ENCODE peak calls at places on chromosome 1, in six cellular contexts. One of them, this sample, is unnamed.

GRCh38 chr1:40783001-40783905 is at the start of gene KCNQ4:
- DNase-seq in stomach: peak; percentile 77
- DNase-seq in CD8-positive, alpha-beta memory T cell: no peak
- DNase-seq in PC-9: no peak
- DNase-seq in DND-41: no peak
- DNase-seq in left ventricle myocardium inferior: peak; percentile 60
- DNase-seq in this sample: no peak

GRCh38 chr1:244196890-244197289 is 145.8 kb downstream of the ZBTB18 start:
- DNase-seq in left ventricle myocardium inferior: no peak
- DNase-seq in CD8-positive, alpha-beta memory T cell: no peak
- DNase-seq in DND-41: no peak
- DNase-seq in PC-9: no peak
- DNase-seq in stomach: no peak
- DNase-seq in this sample: no peak

GRCh38 chr1:81689531-81689941 is 111.2 kb upstream of the ADGRL2 start:
- DNase-seq in stomach: no peak
- DNase-seq in left ventricle myocardium inferior: no peak
- DNase-seq in PC-9: peak; percentile 93
- DNase-seq in CD8-positive, alpha-beta memory T cell: no peak
- DNase-seq in DND-41: no peak
- DNase-seq in this sample: no peak

GRCh38 chr1:94609619-94610018 is 68.1 kb upstream of the F3 start:
- DNase-seq in CD8-positive, alpha-beta memory T cell: no peak
- DNase-seq in left ventricle myocardium inferior: no peak
- DNase-seq in PC-9: no peak
- DNase-seq in DND-41: no peak
- DNase-seq in stomach: no peak
- DNase-seq in this sample: no peak

GRCh38 chr1:42144336-42145189 is 8.6 kb upstream of the GUCA2B start:
- DNase-seq in CD8-positive, alpha-beta memory T cell: no peak
- DNase-seq in DND-41: no peak
- DNase-seq in left ventricle myocardium inferior: no peak
- DNase-seq in PC-9: no peak
- DNase-seq in stomach: peak; percentile 10
- DNase-seq in this sample: no peak

GRCh38 chr1:88272216-88272615 is 411.9 kb upstream of the PKN2 start:
- DNase-seq in PC-9: no peak
- DNase-seq in left ventricle myocardium inferior: no peak
- DNase-seq in CD8-positive, alpha-beta memory T cell: no peak
- DNase-seq in DND-41: no peak
- DNase-seq in stomach: no peak
- DNase-seq in this sample: no peak

GRCh38 chr1:193275773-193276172 is 89.4 kb upstream of the B3GALT2 start:
- DNase-seq in stomach: no peak
- DNase-seq in CD8-positive, alpha-beta memory T cell: no peak
- DNase-seq in left ventricle myocardium inferior: no peak
- DNase-seq in PC-9: no peak
- DNase-seq in DND-41: no peak
- DNase-seq in this sample: no peak

GRCh38 chr1:200075522-200075921 is 48.0 kb downstream of the NR5A2 start:
- DNase-seq in CD8-positive, alpha-beta memory T cell: no peak
- DNase-seq in stomach: no peak
- DNase-seq in left ventricle myocardium inferior: no peak
- DNase-seq in DND-41: no peak
- DNase-seq in PC-9: no peak
- DNase-seq in this sample: no peak

GRCh38 chr1:208207388-208208131 is 36.6 kb downstream of the PLXNA2 start:
- DNase-seq in PC-9: no peak
- DNase-seq in CD8-positive, alpha-beta memory T cell: no peak
- DNase-seq in left ventricle myocardium inferior: peak; percentile 53
- DNase-seq in stomach: peak; percentile 90
- DNase-seq in DND-41: no peak
- DNase-seq in this sample: no peak

GRCh38 chr1:53321366-53321765 is 6.5 kb downstream of the LRP8 start:
- DNase-seq in stomach: no peak
- DNase-seq in PC-9: no peak
- DNase-seq in left ventricle myocardium inferior: no peak
- DNase-seq in DND-41: peak; percentile 41
- DNase-seq in CD8-positive, alpha-beta memory T cell: no peak
- DNase-seq in this sample: no peak

GRCh38 chr1:51829058-51829457 is 49.5 kb downstream of the NRDC start:
- DNase-seq in left ventricle myocardium inferior: no peak
- DNase-seq in stomach: no peak
- DNase-seq in DND-41: no peak
- DNase-seq in PC-9: no peak
- DNase-seq in CD8-positive, alpha-beta memory T cell: no peak
- DNase-seq in this sample: no peak

GRCh38 chr1:10738125-10738746 is 58.2 kb downstream of the CASZ1 start:
- DNase-seq in left ventricle myocardium inferior: no peak
- DNase-seq in PC-9: no peak
- DNase-seq in CD8-positive, alpha-beta memory T cell: no peak
- DNase-seq in stomach: peak; percentile 91
- DNase-seq in DND-41: no peak
- DNase-seq in this sample: no peak

GRCh38 chr1:90706437-90707362 is 10.4 kb downstream of the BARHL2 start:
- DNase-seq in CD8-positive, alpha-beta memory T cell: no peak
- DNase-seq in stomach: no peak
- DNase-seq in DND-41: no peak
- DNase-seq in left ventricle myocardium inferior: no peak
- DNase-seq in PC-9: no peak
- DNase-seq in this sample: no peak

GRCh38 chr1:3909615-3910014 is 9.5 kb upstream of the C1orf174 start:
- DNase-seq in CD8-positive, alpha-beta memory T cell: no peak
- DNase-seq in DND-41: no peak
- DNase-seq in left ventricle myocardium inferior: no peak
- DNase-seq in stomach: no peak
- DNase-seq in PC-9: no peak
- DNase-seq in this sample: no peak

GRCh38 chr1:19835573-19835972 is 20.5 kb upstream of the RNF186 start:
- DNase-seq in CD8-positive, alpha-beta memory T cell: no peak
- DNase-seq in stomach: no peak
- DNase-seq in PC-9: no peak
- DNase-seq in DND-41: no peak
- DNase-seq in left ventricle myocardium inferior: no peak
- DNase-seq in this sample: no peak

GRCh38 chr1:160284220-160284781 is 632 bp downstream of the PEX19 start:
- DNase-seq in stomach: peak; percentile 28
- DNase-seq in left ventricle myocardium inferior: no peak
- DNase-seq in CD8-positive, alpha-beta memory T cell: no peak
- DNase-seq in DND-41: no peak
- DNase-seq in PC-9: peak; percentile 76
- DNase-seq in this sample: no peak

GRCh38 chr1:16145030-16145987 is 10.6 kb downstream of the EPHA2 start:
- DNase-seq in stomach: peak; percentile 94
- DNase-seq in PC-9: peak; percentile 91
- DNase-seq in CD8-positive, alpha-beta memory T cell: no peak
- DNase-seq in DND-41: no peak
- DNase-seq in left ventricle myocardium inferior: peak; percentile 90
- DNase-seq in this sample: no peak
- H3K4me1 ChIP-seq in stomach: peaks cover 68% of the 10 kb centered on the region
- H3K4me1 ChIP-seq in PC-9: peaks cover 94% of the 10 kb centered on the region
- H3K4me1 ChIP-seq in CD8-positive, alpha-beta memory T cell: peaks cover 17% of the 10 kb centered on the region
- H3K4me1 ChIP-seq in DND-41: peaks cover 3% of the 10 kb centered on the region
- H3K4me1 ChIP-seq in left ventricle myocardium inferior: peaks cover 98% of the 10 kb centered on the region
- H3K4me1 ChIP-seq in this sample: no peaks in the 10 kb centered on the region

GRCh38 chr1:232596666-232597303 is 33.1 kb downstream of the SIPA1L2 start:
- DNase-seq in left ventricle myocardium inferior: no peak
- DNase-seq in CD8-positive, alpha-beta memory T cell: no peak
- DNase-seq in PC-9: no peak
- DNase-seq in DND-41: no peak
- DNase-seq in stomach: no peak
- DNase-seq in this sample: no peak

GRCh38 chr1:232598133-232598532 is 31.8 kb downstream of the SIPA1L2 start:
- DNase-seq in CD8-positive, alpha-beta memory T cell: no peak
- DNase-seq in PC-9: no peak
- DNase-seq in stomach: no peak
- DNase-seq in DND-41: no peak
- DNase-seq in left ventricle myocardium inferior: no peak
- DNase-seq in this sample: no peak

GRCh38 chr1:232594018-232594502 is 35.9 kb downstream of the SIPA1L2 start:
- DNase-seq in stomach: no peak
- DNase-seq in left ventricle myocardium inferior: no peak
- DNase-seq in DND-41: no peak
- DNase-seq in PC-9: no peak
- DNase-seq in CD8-positive, alpha-beta memory T cell: no peak
- DNase-seq in this sample: no peak

GRCh38 chr1:232597721-232598120 is 32.2 kb downstream of the SIPA1L2 start:
- DNase-seq in PC-9: no peak
- DNase-seq in stomach: no peak
- DNase-seq in left ventricle myocardium inferior: no peak
- DNase-seq in DND-41: no peak
- DNase-seq in CD8-positive, alpha-beta memory T cell: no peak
- DNase-seq in this sample: no peak

DNA sequence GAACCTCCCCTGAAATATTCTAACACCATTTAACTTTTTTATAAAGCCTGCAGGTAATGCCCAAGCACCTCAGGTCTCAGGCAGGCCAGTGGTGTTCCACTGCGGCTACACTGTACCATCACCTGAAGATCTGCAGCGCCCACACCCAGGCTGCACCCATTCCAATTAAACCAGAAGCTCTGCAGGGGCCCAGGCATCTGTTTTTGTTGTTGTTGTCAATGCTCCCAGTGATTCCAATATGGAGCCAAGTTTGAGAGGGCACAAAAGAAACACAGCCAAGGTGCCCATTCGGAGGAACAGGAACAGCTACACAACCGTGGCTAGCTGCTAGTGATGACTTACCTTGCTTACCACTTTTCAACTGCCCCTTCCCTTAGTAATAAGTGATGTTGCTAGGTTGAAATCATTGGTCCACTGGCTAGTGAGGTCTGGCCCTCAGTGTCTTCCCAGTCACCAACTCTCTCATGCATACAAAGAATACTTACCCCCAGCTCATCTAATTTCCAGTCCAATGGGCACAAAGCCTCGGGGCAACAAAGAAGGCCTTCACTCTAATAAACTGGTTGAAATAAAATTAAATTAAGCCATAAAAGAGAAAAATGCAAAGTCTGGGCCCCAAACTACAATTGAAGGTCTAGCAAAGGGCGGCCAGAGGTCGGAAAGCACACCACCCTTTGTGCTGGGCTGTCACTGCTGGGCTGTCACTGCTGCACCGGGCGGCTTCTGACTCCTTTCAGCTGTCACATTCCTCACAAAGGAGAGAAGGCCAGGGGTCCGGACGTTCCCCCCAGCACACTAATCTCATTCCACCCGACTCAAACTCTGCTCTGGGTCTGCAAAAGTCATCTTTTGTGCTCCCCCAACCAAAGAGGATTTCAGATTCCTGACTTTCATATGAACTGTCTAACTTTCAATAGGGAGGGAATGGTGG is 34.9 kb downstream of the SIPA1L2 start:
- DNase-seq in PC-9: no peak
- DNase-seq in CD8-positive, alpha-beta memory T cell: no peak
- DNase-seq in left ventricle myocardium inferior: peak; percentile 32
- DNase-seq in DND-41: no peak
- DNase-seq in stomach: no peak
- DNase-seq in this sample: no peak
- H3K4me1 ChIP-seq in PC-9: peaks cover 11% of the 10 kb centered on the region
- H3K4me1 ChIP-seq in CD8-positive, alpha-beta memory T cell: peaks cover 7% of the 10 kb centered on the region
- H3K4me1 ChIP-seq in left ventricle myocardium inferior: peaks cover 96% of the 10 kb centered on the region
- H3K4me1 ChIP-seq in DND-41: peaks cover 47% of the 10 kb centered on the region
- H3K4me1 ChIP-seq in stomach: no peaks in the 10 kb centered on the region
- H3K4me1 ChIP-seq in this sample: peaks cover 24% of the 10 kb centered on the region

GRCh38 chr1:248824301-248824700 is 1.4 kb downstream of the SH3BP5L start:
- DNase-seq in stomach: no peak
- DNase-seq in PC-9: no peak
- DNase-seq in DND-41: no peak
- DNase-seq in left ventricle myocardium inferior: no peak
- DNase-seq in CD8-positive, alpha-beta memory T cell: no peak
- DNase-seq in this sample: no peak
- H3K4me1 ChIP-seq in stomach: peaks cover 60% of the 10 kb centered on the region
- H3K4me1 ChIP-seq in PC-9: peaks cover 31% of the 10 kb centered on the region
- H3K4me1 ChIP-seq in DND-41: peaks cover 61% of the 10 kb centered on the region
- H3K4me1 ChIP-seq in left ventricle myocardium inferior: peaks cover 67% of the 10 kb centered on the region
- H3K4me1 ChIP-seq in CD8-positive, alpha-beta memory T cell: peaks cover 64% of the 10 kb centered on the region
- H3K4me1 ChIP-seq in this sample: peaks cover 69% of the 10 kb centered on the region

GRCh38 chr1:15111597-15111996 is 42.0 kb upstream of the TMEM51 start:
- DNase-seq in DND-41: no peak
- DNase-seq in left ventricle myocardium inferior: no peak
- DNase-seq in stomach: no peak
- DNase-seq in PC-9: no peak
- DNase-seq in CD8-positive, alpha-beta memory T cell: no peak
- DNase-seq in this sample: no peak

GRCh38 chr1:15117671-15118325 is 35.7 kb upstream of the TMEM51 start:
- DNase-seq in stomach: no peak
- DNase-seq in DND-41: no peak
- DNase-seq in CD8-positive, alpha-beta memory T cell: no peak
- DNase-seq in PC-9: no peak
- DNase-seq in left ventricle myocardium inferior: no peak
- DNase-seq in this sample: no peak

GRCh38 chr1:15116966-15117365 is 36.6 kb upstream of the TMEM51 start:
- DNase-seq in CD8-positive, alpha-beta memory T cell: no peak
- DNase-seq in left ventricle myocardium inferior: no peak
- DNase-seq in stomach: no peak
- DNase-seq in DND-41: no peak
- DNase-seq in PC-9: no peak
- DNase-seq in this sample: no peak

GRCh38 chr1:15115542-15116330 is 37.8 kb upstream of the TMEM51 start:
- DNase-seq in left ventricle myocardium inferior: no peak
- DNase-seq in PC-9: no peak
- DNase-seq in stomach: no peak
- DNase-seq in CD8-positive, alpha-beta memory T cell: no peak
- DNase-seq in DND-41: no peak
- DNase-seq in this sample: no peak

GRCh38 chr1:15114884-15115283 is 38.7 kb upstream of the TMEM51 start:
- DNase-seq in left ventricle myocardium inferior: no peak
- DNase-seq in stomach: no peak
- DNase-seq in PC-9: no peak
- DNase-seq in CD8-positive, alpha-beta memory T cell: no peak
- DNase-seq in DND-41: no peak
- DNase-seq in this sample: no peak
- H3K4me1 ChIP-seq in left ventricle myocardium inferior: peaks cover 3% of the 10 kb centered on the region
- H3K4me1 ChIP-seq in stomach: no peaks in the 10 kb centered on the region
- H3K4me1 ChIP-seq in PC-9: no peaks in the 10 kb centered on the region
- H3K4me1 ChIP-seq in CD8-positive, alpha-beta memory T cell: no peaks in the 10 kb centered on the region
- H3K4me1 ChIP-seq in DND-41: no peaks in the 10 kb centered on the region
- H3K4me1 ChIP-seq in this sample: peaks cover 6% of the 10 kb centered on the region

GRCh38 chr1:5226390-5226704 is 571.9 kb downstream of the AJAP1 start:
- DNase-seq in CD8-positive, alpha-beta memory T cell: no peak
- DNase-seq in DND-41: no peak
- DNase-seq in PC-9: no peak
- DNase-seq in left ventricle myocardium inferior: no peak
- DNase-seq in stomach: no peak
- DNase-seq in this sample: no peak

GRCh38 chr1:5227114-5227513 is 572.7 kb downstream of the AJAP1 start:
- DNase-seq in left ventricle myocardium inferior: no peak
- DNase-seq in PC-9: no peak
- DNase-seq in CD8-positive, alpha-beta memory T cell: no peak
- DNase-seq in DND-41: no peak
- DNase-seq in stomach: no peak
- DNase-seq in this sample: no peak

GRCh38 chr1:5223266-5223665 is 568.9 kb downstream of the AJAP1 start:
- DNase-seq in CD8-positive, alpha-beta memory T cell: no peak
- DNase-seq in PC-9: no peak
- DNase-seq in left ventricle myocardium inferior: no peak
- DNase-seq in stomach: no peak
- DNase-seq in DND-41: no peak
- DNase-seq in this sample: no peak

GRCh38 chr1:5222626-5223025 is 568.2 kb downstream of the AJAP1 start:
- DNase-seq in left ventricle myocardium inferior: no peak
- DNase-seq in DND-41: no peak
- DNase-seq in stomach: no peak
- DNase-seq in CD8-positive, alpha-beta memory T cell: no peak
- DNase-seq in PC-9: no peak
- DNase-seq in this sample: no peak

GRCh38 chr1:5225687-5226389 is 571.4 kb downstream of the AJAP1 start:
- DNase-seq in stomach: no peak
- DNase-seq in DND-41: no peak
- DNase-seq in CD8-positive, alpha-beta memory T cell: no peak
- DNase-seq in left ventricle myocardium inferior: no peak
- DNase-seq in PC-9: no peak
- DNase-seq in this sample: no peak
- H3K4me1 ChIP-seq in stomach: no peaks in the 10 kb centered on the region
- H3K4me1 ChIP-seq in DND-41: no peaks in the 10 kb centered on the region
- H3K4me1 ChIP-seq in CD8-positive, alpha-beta memory T cell: no peaks in the 10 kb centered on the region
- H3K4me1 ChIP-seq in left ventricle myocardium inferior: no peaks in the 10 kb centered on the region
- H3K4me1 ChIP-seq in PC-9: no peaks in the 10 kb centered on the region
- H3K4me1 ChIP-seq in this sample: no peaks in the 10 kb centered on the region